ENCODE peak calls at places on chromosome 14, in four cellular contexts. T is left cardiac atrium, M is SJCRH30, N is T-cell. B is an unnamed sample.

GRCh38 chr14:90500665-90501370 is 104.0 kb downstream of the CALM1 start:
- DNase-seq in M (no peak), N (no peak), T (peak), B (peak)

GRCh38 chr14:84262932-84263331 is 1267.0 kb upstream of the FLRT2 start:
- DNase-seq in T (no peak), N (no peak), M (no peak), B (no peak)

GRCh38 chr14:74356892-74357575 is 8.8 kb downstream of the VRTN start:
- DNase-seq in M (no peak), N (no peak), T (no peak), B (no peak)

GRCh38 chr14:49954171-49954631 is 61.3 kb downstream of the ARF6 start:
- DNase-seq in T (no peak), M (no peak), N (no peak), B (no peak)

GRCh38 chr14:69079188-69079742 is 73.7 kb downstream of the DCAF5 start:
- DNase-seq in T (no peak), N (no peak), M (peak), B (no peak)

GRCh38 chr14:84877061-84877460 is 652.9 kb upstream of the FLRT2 start:
- DNase-seq in M (no peak), N (no peak), T (no peak), B (no peak)

GRCh38 chr14:61620130-61620946 is 75.0 kb upstream of the HIF1A start:
- DNase-seq in T (no peak), M (no peak), N (no peak), B (no peak)

GRCh38 chr14:59511916-59512530 is 27.7 kb downstream of the JKAMP start:
- DNase-seq in T (no peak), N (no peak), M (peak), B (no peak)

GRCh38 chr14:28375295-28375694 is 391.3 kb upstream of the FOXG1 start:
- DNase-seq in T (no peak), N (no peak), M (peak), B (no peak)

GRCh38 chr14:59354666-59355065 is 110.5 kb downstream of the GPR135 start:
- DNase-seq in M (no peak), N (no peak), T (no peak), B (no peak)

GRCh38 chr14:64857979-64858740 is 21.5 kb downstream of the SPTB start:
- DNase-seq in T (no peak), M (no peak), N (no peak), B (no peak)

GRCh38 chr14:104349950-104350349 is 211.6 kb downstream of the KIF26A start:
- DNase-seq in N (no peak), T (no peak), M (peak), B (no peak)

GRCh38 chr14:77248666-77249065 is 22.3 kb downstream of the NGB start:
- DNase-seq in N (no peak), M (no peak), T (no peak), B (no peak)

GRCh38 chr14:78048120-78048519 is 122.1 kb upstream of the NRXN3 start:
- DNase-seq in N (no peak), T (no peak), M (no peak), B (no peak)

GRCh38 chr14:33343016-33343415 is 404.3 kb downstream of the NPAS3 start:
- DNase-seq in T (no peak), M (no peak), N (no peak), B (no peak)

GRCh38 chr14:59415836-59416620 is 49.2 kb downstream of the GPR135 start:
- DNase-seq in M (no peak), N (no peak), T (no peak), B (no peak)

GRCh38 chr14:55333785-55334485 is 62.7 kb downstream of the FBXO34 start:
- DNase-seq in N (no peak), M (no peak), T (no peak), B (no peak)

GRCh38 chr14:64423987-64424386 is 35.8 kb downstream of the MTHFD1 start:
- DNase-seq in M (no peak), T (no peak), N (no peak), B (no peak)

GRCh38 chr14:89400529-89400928 is 16.5 kb downstream of the FOXN3 start:
- DNase-seq in N (no peak), T (no peak), M (no peak), B (no peak)

GRCh38 chr14:85317491-85318021 is 212.4 kb upstream of the FLRT2 start:
- DNase-seq in T (no peak), M (no peak), N (no peak), B (no peak)

GRCh38 chr14:88189040-88189839 is 133.8 kb downstream of the KCNK10 start:
- DNase-seq in N (no peak), M (peak), T (peak), B (no peak)

GRCh38 chr14:23182372-23183014 is 967 bp downstream of the SLC7A8 start:
- DNase-seq in M (no peak), N (peak), T (peak), B (peak)

GRCh38 chr14:70827366-70828151 is 18.2 kb upstream of the MAP3K9 start:
- DNase-seq in M (no peak), T (no peak), N (no peak), B (no peak)

GRCh38 chr14:106070242-106070641 is 543.9 kb downstream of the TMEM121 start:
- DNase-seq in M (no peak), N (no peak), T (no peak), B (no peak)

GRCh38 chr14:51789631-51790030 is 70.8 kb upstream of the GNG2 start:
- DNase-seq in T (no peak), N (no peak), M (no peak), B (no peak)

GRCh38 chr14:98937712-98938505 is 334.1 kb downstream of the BCL11B start:
- DNase-seq in M (no peak), T (no peak), N (no peak), B (no peak)

GRCh38 chr14:95463173-95463901 is 53.1 kb downstream of the SYNE3 start:
- DNase-seq in N (peak), M (peak), T (no peak), B (no peak)

GRCh38 chr14:62143235-62143634 is 381.0 kb downstream of the SNAPC1 start:
- DNase-seq in N (no peak), T (no peak), M (no peak), B (no peak)